ENCODE peak calls at places on chromosomes 11 and 22, in five cellular contexts. Y is ovary, H is fibroblast of pulmonary artery, C is sigmoid colon, U is HepG2. X is an unnamed sample.

GRCh38 chr11:64203421-64204079 is 3.0 kb upstream of the FERMT3 start:
- DNase-seq in H (no peak), C (no peak), Y (no peak), U (no peak), X (no peak)

GRCh38 chr11:75492181-75492820 is 33.4 kb downstream of the GDPD5 start:
- DNase-seq in U (no peak), C (no peak), H (no peak), Y (no peak), X (no peak)

GRCh38 chr11:69472766-69473519 is 8.5 kb upstream of the LINC01488 start:
- DNase-seq in C (no peak), Y (no peak), H (no peak), U (no peak), X (no peak)

GRCh38 chr11:113397212-113397611 is 9.6 kb downstream of the ANKK1 start:
- DNase-seq in H (no peak), U (no peak), C (no peak), Y (no peak), X (no peak)

GRCh38 chr11:61776561-61777075 is 15.8 kb downstream of the TMEM258 start:
- DNase-seq in U (peak), Y (peak), C (no peak), H (peak), X (peak)

GRCh38 chr11:297666-298405 is 1.5 kb downstream of the IFITM5 start:
- DNase-seq in H (no peak), U (peak), Y (no peak), C (peak), X (peak)

GRCh38 chr11:255176-255575 is 18.4 kb downstream of the PSMD13 start:
- DNase-seq in C (no peak), H (peak), U (no peak), Y (no peak), X (peak)

GRCh38 chr22:46348099-46348695 is 12.7 kb downstream of the TRMU start:
- DNase-seq in U (no peak), Y (no peak), H (no peak), C (no peak), X (no peak)

GRCh38 chr22:30637701-30638114 is 2.1 kb downstream of the SLC35E4 start:
- DNase-seq in H (no peak), Y (no peak), C (no peak), U (no peak), X (no peak)
- H3K4me3 ChIP-seq in H (peak), Y (no peak), C (no peak), U (no peak), X (peak)

GRCh38 chr11:36090351-36091245 is 146.7 kb downstream of the LDLRAD3 start:
- DNase-seq in U (no peak), H (no peak), Y (no peak), C (no peak), X (no peak)
- TF ChIP-seq CTCF in U (peak), H (no peak), Y (no peak), C (no peak), X (no peak)

GRCh38 chr11:18368236-18368635 is 26.1 kb upstream of the LDHA start:
- DNase-seq in C (no peak), H (peak), Y (no peak), U (no peak), X (peak)
- H3K4me3 ChIP-seq in C (no peak), H (no peak), Y (no peak), U (no peak), X (no peak)

GRCh38 chr22:41092023-41092817 is at the start of gene EP300:
- DNase-seq in Y (peak), C (peak), H (peak), U (peak), X (peak)
- TF ChIP-seq CTCF in Y (peak), C (peak), H (peak), U (no peak), X (peak)

GRCh38 chr11:103825469-103825868 is 211.0 kb upstream of the DDI1 start:
- DNase-seq in C (no peak), Y (no peak), U (no peak), H (no peak), X (no peak)
- H3K4me3 ChIP-seq in C (no peak), Y (no peak), U (no peak), H (no peak), X (no peak)

X was measured in AG10803.